ENCODE peak calls at places on chromosomes 7 and 10, in eight cellular contexts. One of them, this sample, is unnamed.

GRCh38 chr10:99906470-99906869 is 103.3 kb downstream of the DNMBP start:
- DNase-seq in astrocyte: peak; percentile 97
- DNase-seq in activated CD8-positive, alpha-beta memory T cell treated with anti-CD3 and anti-CD28 coated beads for 4 hours: no peak
- DNase-seq in left lung: no peak
- DNase-seq in C1 segment of cervical spinal cord: no peak
- DNase-seq in stimulated activated CD4-positive, alpha-beta T cell treated with anti-CD3 and anti-CD28 coated beads, Interleukin-1b, Interleukin-23, amount 100 ng/mL, for 48 hours: no peak
- DNase-seq in fibroblast of gingiva: peak; percentile 34
- DNase-seq in activated CD4-positive, CD25-positive, alpha-beta regulatory T cell: no peak
- DNase-seq in this sample: peak; percentile 95

GRCh38 chr10:126844406-126844805 is 60.8 kb upstream of the DOCK1 start:
- DNase-seq in stimulated activated CD4-positive, alpha-beta T cell treated with anti-CD3 and anti-CD28 coated beads, Interleukin-1b, Interleukin-23, amount 100 ng/mL, for 48 hours: no peak
- DNase-seq in left lung: no peak
- DNase-seq in C1 segment of cervical spinal cord: no peak
- DNase-seq in activated CD8-positive, alpha-beta memory T cell treated with anti-CD3 and anti-CD28 coated beads for 4 hours: no peak
- DNase-seq in activated CD4-positive, CD25-positive, alpha-beta regulatory T cell: no peak
- DNase-seq in astrocyte: peak; percentile 14
- DNase-seq in fibroblast of gingiva: no peak
- DNase-seq in this sample: peak; percentile 69

GRCh38 chr10:121956111-121957061 is 18.6 kb downstream of the NSMCE4A start:
- DNase-seq in activated CD4-positive, CD25-positive, alpha-beta regulatory T cell: no peak
- DNase-seq in C1 segment of cervical spinal cord: no peak
- DNase-seq in astrocyte: peak; percentile 40
- DNase-seq in stimulated activated CD4-positive, alpha-beta T cell treated with anti-CD3 and anti-CD28 coated beads, Interleukin-1b, Interleukin-23, amount 100 ng/mL, for 48 hours: no peak
- DNase-seq in fibroblast of gingiva: no peak
- DNase-seq in activated CD8-positive, alpha-beta memory T cell treated with anti-CD3 and anti-CD28 coated beads for 4 hours: no peak
- DNase-seq in left lung: no peak
- DNase-seq in this sample: peak; percentile 87

GRCh38 chr10:127354992-127355391 is 158.6 kb upstream of the INSYN2A start:
- DNase-seq in activated CD4-positive, CD25-positive, alpha-beta regulatory T cell: no peak
- DNase-seq in astrocyte: no peak
- DNase-seq in stimulated activated CD4-positive, alpha-beta T cell treated with anti-CD3 and anti-CD28 coated beads, Interleukin-1b, Interleukin-23, amount 100 ng/mL, for 48 hours: no peak
- DNase-seq in activated CD8-positive, alpha-beta memory T cell treated with anti-CD3 and anti-CD28 coated beads for 4 hours: no peak
- DNase-seq in fibroblast of gingiva: no peak
- DNase-seq in left lung: no peak
- DNase-seq in C1 segment of cervical spinal cord: no peak
- DNase-seq in this sample: no peak

GRCh38 chr10:61289813-61290212 is 163.4 kb downstream of the TMEM26 start:
- DNase-seq in fibroblast of gingiva: no peak
- DNase-seq in C1 segment of cervical spinal cord: no peak
- DNase-seq in left lung: no peak
- DNase-seq in stimulated activated CD4-positive, alpha-beta T cell treated with anti-CD3 and anti-CD28 coated beads, Interleukin-1b, Interleukin-23, amount 100 ng/mL, for 48 hours: no peak
- DNase-seq in astrocyte: no peak
- DNase-seq in activated CD4-positive, CD25-positive, alpha-beta regulatory T cell: no peak
- DNase-seq in activated CD8-positive, alpha-beta memory T cell treated with anti-CD3 and anti-CD28 coated beads for 4 hours: no peak
- DNase-seq in this sample: no peak

GRCh38 chr7:39882148-39882784 is 67.8 kb upstream of the CDK13 start:
- DNase-seq in stimulated activated CD4-positive, alpha-beta T cell treated with anti-CD3 and anti-CD28 coated beads, Interleukin-1b, Interleukin-23, amount 100 ng/mL, for 48 hours: no peak
- DNase-seq in activated CD4-positive, CD25-positive, alpha-beta regulatory T cell: no peak
- DNase-seq in fibroblast of gingiva: no peak
- DNase-seq in activated CD8-positive, alpha-beta memory T cell treated with anti-CD3 and anti-CD28 coated beads for 4 hours: no peak
- DNase-seq in C1 segment of cervical spinal cord: no peak
- DNase-seq in astrocyte: no peak
- DNase-seq in left lung: no peak
- DNase-seq in this sample: no peak

GRCh38 chr7:80379034-80379433 is 132.8 kb downstream of the GNAT3 start:
- DNase-seq in left lung: no peak
- DNase-seq in activated CD4-positive, CD25-positive, alpha-beta regulatory T cell: no peak
- DNase-seq in fibroblast of gingiva: peak; percentile 35
- DNase-seq in stimulated activated CD4-positive, alpha-beta T cell treated with anti-CD3 and anti-CD28 coated beads, Interleukin-1b, Interleukin-23, amount 100 ng/mL, for 48 hours: no peak
- DNase-seq in astrocyte: peak; percentile 82
- DNase-seq in C1 segment of cervical spinal cord: no peak
- DNase-seq in activated CD8-positive, alpha-beta memory T cell treated with anti-CD3 and anti-CD28 coated beads for 4 hours: no peak
- DNase-seq in this sample: peak; percentile 62

GRCh38 chr7:132825222-132825621 is 249.0 kb upstream of the PLXNA4 start:
- DNase-seq in left lung: no peak
- DNase-seq in activated CD8-positive, alpha-beta memory T cell treated with anti-CD3 and anti-CD28 coated beads for 4 hours: no peak
- DNase-seq in stimulated activated CD4-positive, alpha-beta T cell treated with anti-CD3 and anti-CD28 coated beads, Interleukin-1b, Interleukin-23, amount 100 ng/mL, for 48 hours: no peak
- DNase-seq in C1 segment of cervical spinal cord: no peak
- DNase-seq in activated CD4-positive, CD25-positive, alpha-beta regulatory T cell: no peak
- DNase-seq in astrocyte: no peak
- DNase-seq in fibroblast of gingiva: no peak
- DNase-seq in this sample: no peak

GRCh38 chr10:95363303-95363912 is 72.6 kb upstream of the PDLIM1 start:
- DNase-seq in activated CD8-positive, alpha-beta memory T cell treated with anti-CD3 and anti-CD28 coated beads for 4 hours: no peak
- DNase-seq in C1 segment of cervical spinal cord: no peak
- DNase-seq in left lung: no peak
- DNase-seq in stimulated activated CD4-positive, alpha-beta T cell treated with anti-CD3 and anti-CD28 coated beads, Interleukin-1b, Interleukin-23, amount 100 ng/mL, for 48 hours: peak; percentile 10
- DNase-seq in fibroblast of gingiva: peak; percentile 56
- DNase-seq in astrocyte: peak; percentile 36
- DNase-seq in activated CD4-positive, CD25-positive, alpha-beta regulatory T cell: peak; percentile 5
- DNase-seq in this sample: peak; percentile 54

GRCh38 chr7:5382281-5383041 is 41.2 kb downstream of the TNRC18 start:
- DNase-seq in astrocyte: peak; percentile 12
- DNase-seq in left lung: no peak
- DNase-seq in C1 segment of cervical spinal cord: no peak
- DNase-seq in activated CD4-positive, CD25-positive, alpha-beta regulatory T cell: no peak
- DNase-seq in fibroblast of gingiva: no peak
- DNase-seq in activated CD8-positive, alpha-beta memory T cell treated with anti-CD3 and anti-CD28 coated beads for 4 hours: no peak
- DNase-seq in stimulated activated CD4-positive, alpha-beta T cell treated with anti-CD3 and anti-CD28 coated beads, Interleukin-1b, Interleukin-23, amount 100 ng/mL, for 48 hours: no peak
- DNase-seq in this sample: no peak

GRCh38 chr10:121113385-121113696 is 262.2 kb downstream of the WDR11 start:
- DNase-seq in activated CD4-positive, CD25-positive, alpha-beta regulatory T cell: no peak
- DNase-seq in activated CD8-positive, alpha-beta memory T cell treated with anti-CD3 and anti-CD28 coated beads for 4 hours: no peak
- DNase-seq in stimulated activated CD4-positive, alpha-beta T cell treated with anti-CD3 and anti-CD28 coated beads, Interleukin-1b, Interleukin-23, amount 100 ng/mL, for 48 hours: no peak
- DNase-seq in C1 segment of cervical spinal cord: no peak
- DNase-seq in left lung: peak; percentile 63
- DNase-seq in astrocyte: peak; percentile 16
- DNase-seq in fibroblast of gingiva: no peak
- DNase-seq in this sample: peak; percentile 20

GRCh38 chr7:36217961-36218284 is 64.9 kb downstream of the EEPD1 start:
- DNase-seq in stimulated activated CD4-positive, alpha-beta T cell treated with anti-CD3 and anti-CD28 coated beads, Interleukin-1b, Interleukin-23, amount 100 ng/mL, for 48 hours: no peak
- DNase-seq in activated CD4-positive, CD25-positive, alpha-beta regulatory T cell: no peak
- DNase-seq in activated CD8-positive, alpha-beta memory T cell treated with anti-CD3 and anti-CD28 coated beads for 4 hours: no peak
- DNase-seq in left lung: no peak
- DNase-seq in fibroblast of gingiva: no peak
- DNase-seq in C1 segment of cervical spinal cord: no peak
- DNase-seq in astrocyte: no peak
- DNase-seq in this sample: no peak

GRCh38 chr7:1292972-1293830 is 60.5 kb downstream of the UNCX start:
- DNase-seq in activated CD8-positive, alpha-beta memory T cell treated with anti-CD3 and anti-CD28 coated beads for 4 hours: no peak
- DNase-seq in activated CD4-positive, CD25-positive, alpha-beta regulatory T cell: no peak
- DNase-seq in fibroblast of gingiva: no peak
- DNase-seq in left lung: no peak
- DNase-seq in astrocyte: no peak
- DNase-seq in C1 segment of cervical spinal cord: no peak
- DNase-seq in stimulated activated CD4-positive, alpha-beta T cell treated with anti-CD3 and anti-CD28 coated beads, Interleukin-1b, Interleukin-23, amount 100 ng/mL, for 48 hours: no peak
- DNase-seq in this sample: no peak

GRCh38 chr10:97921581-97922377 is 72.1 kb downstream of the GOLGA7B start:
- DNase-seq in fibroblast of gingiva: no peak
- DNase-seq in left lung: no peak
- DNase-seq in astrocyte: peak; percentile 10
- DNase-seq in activated CD4-positive, CD25-positive, alpha-beta regulatory T cell: no peak
- DNase-seq in activated CD8-positive, alpha-beta memory T cell treated with anti-CD3 and anti-CD28 coated beads for 4 hours: no peak
- DNase-seq in C1 segment of cervical spinal cord: no peak
- DNase-seq in stimulated activated CD4-positive, alpha-beta T cell treated with anti-CD3 and anti-CD28 coated beads, Interleukin-1b, Interleukin-23, amount 100 ng/mL, for 48 hours: no peak
- DNase-seq in this sample: no peak

GRCh38 chr10:103192089-103192450 is 1.0 kb downstream of the NT5C2 start:
- DNase-seq in C1 segment of cervical spinal cord: no peak
- DNase-seq in fibroblast of gingiva: no peak
- DNase-seq in stimulated activated CD4-positive, alpha-beta T cell treated with anti-CD3 and anti-CD28 coated beads, Interleukin-1b, Interleukin-23, amount 100 ng/mL, for 48 hours: peak; percentile 8
- DNase-seq in left lung: no peak
- DNase-seq in activated CD4-positive, CD25-positive, alpha-beta regulatory T cell: no peak
- DNase-seq in activated CD8-positive, alpha-beta memory T cell treated with anti-CD3 and anti-CD28 coated beads for 4 hours: no peak
- DNase-seq in astrocyte: no peak
- DNase-seq in this sample: no peak

GRCh38 chr7:19392246-19392645 is 247.0 kb upstream of the FERD3L start:
- DNase-seq in activated CD8-positive, alpha-beta memory T cell treated with anti-CD3 and anti-CD28 coated beads for 4 hours: no peak
- DNase-seq in left lung: no peak
- DNase-seq in stimulated activated CD4-positive, alpha-beta T cell treated with anti-CD3 and anti-CD28 coated beads, Interleukin-1b, Interleukin-23, amount 100 ng/mL, for 48 hours: no peak
- DNase-seq in C1 segment of cervical spinal cord: no peak
- DNase-seq in activated CD4-positive, CD25-positive, alpha-beta regulatory T cell: no peak
- DNase-seq in fibroblast of gingiva: peak; percentile 6
- DNase-seq in astrocyte: peak; percentile 86
- DNase-seq in this sample: peak; percentile 91

GRCh38 chr10:111756541-111757061 is 427.0 kb downstream of the GPAM start:
- DNase-seq in C1 segment of cervical spinal cord: peak; percentile 13
- DNase-seq in fibroblast of gingiva: peak; percentile 21
- DNase-seq in astrocyte: no peak
- DNase-seq in activated CD4-positive, CD25-positive, alpha-beta regulatory T cell: no peak
- DNase-seq in left lung: peak; percentile 31
- DNase-seq in activated CD8-positive, alpha-beta memory T cell treated with anti-CD3 and anti-CD28 coated beads for 4 hours: no peak
- DNase-seq in stimulated activated CD4-positive, alpha-beta T cell treated with anti-CD3 and anti-CD28 coated beads, Interleukin-1b, Interleukin-23, amount 100 ng/mL, for 48 hours: peak; percentile 6
- DNase-seq in this sample: peak; percentile 58

GRCh38 chr7:505171-505570 is 14.5 kb downstream of the PDGFA start:
- DNase-seq in fibroblast of gingiva: no peak
- DNase-seq in activated CD8-positive, alpha-beta memory T cell treated with anti-CD3 and anti-CD28 coated beads for 4 hours: no peak
- DNase-seq in left lung: no peak
- DNase-seq in activated CD4-positive, CD25-positive, alpha-beta regulatory T cell: no peak
- DNase-seq in C1 segment of cervical spinal cord: no peak
- DNase-seq in stimulated activated CD4-positive, alpha-beta T cell treated with anti-CD3 and anti-CD28 coated beads, Interleukin-1b, Interleukin-23, amount 100 ng/mL, for 48 hours: no peak
- DNase-seq in astrocyte: no peak
- DNase-seq in this sample: no peak

This sample was measured in HT1080.